ENCODE peak calls at places on chromosomes 4 and X, in ten cellular contexts. One of them, this sample, is unnamed.

GRCh38 chr4:146379744-146380143 is 142.0 kb downstream of the SLC10A7 start:
- DNase-seq in heart right ventricle: no peak
- DNase-seq in sigmoid colon: no peak
- DNase-seq in dorsolateral prefrontal cortex: no peak
- DNase-seq in CD8-positive, alpha-beta T cell: no peak
- DNase-seq in upper lobe of right lung: no peak
- DNase-seq in breast epithelium: no peak
- DNase-seq in uterus: no peak
- DNase-seq in colonic mucosa: no peak
- DNase-seq in tibial nerve: no peak
- DNase-seq in this sample: no peak

GRCh38 chr4:48831532-48832015 is 686 bp downstream of the OCIAD1 start:
- DNase-seq in CD8-positive, alpha-beta T cell: no peak
- DNase-seq in uterus: no peak
- DNase-seq in upper lobe of right lung: no peak
- DNase-seq in heart right ventricle: no peak
- DNase-seq in dorsolateral prefrontal cortex: no peak
- DNase-seq in breast epithelium: no peak
- DNase-seq in tibial nerve: no peak
- DNase-seq in sigmoid colon: no peak
- DNase-seq in colonic mucosa: no peak
- DNase-seq in this sample: no peak

GRCh38 chr4:110963621-110964020 is 340.7 kb upstream of the PITX2 start:
- DNase-seq in tibial nerve: no peak
- DNase-seq in sigmoid colon: no peak
- DNase-seq in upper lobe of right lung: no peak
- DNase-seq in colonic mucosa: no peak
- DNase-seq in dorsolateral prefrontal cortex: no peak
- DNase-seq in uterus: no peak
- DNase-seq in breast epithelium: no peak
- DNase-seq in CD8-positive, alpha-beta T cell: no peak
- DNase-seq in heart right ventricle: no peak
- DNase-seq in this sample: no peak

GRCh38 chr4:1116837-1117236 is 3.5 kb upstream of the RNF212 start:
- DNase-seq in heart right ventricle: no peak
- DNase-seq in sigmoid colon: no peak
- DNase-seq in upper lobe of right lung: no peak
- DNase-seq in CD8-positive, alpha-beta T cell: no peak
- DNase-seq in colonic mucosa: no peak
- DNase-seq in dorsolateral prefrontal cortex: no peak
- DNase-seq in breast epithelium: no peak
- DNase-seq in tibial nerve: no peak
- DNase-seq in uterus: no peak
- DNase-seq in this sample: no peak

GRCh38 chr4:154004859-154005520 is 216.1 kb upstream of the SFRP2 start:
- DNase-seq in dorsolateral prefrontal cortex: no peak
- DNase-seq in breast epithelium: no peak
- DNase-seq in sigmoid colon: peak; percentile 85
- DNase-seq in tibial nerve: peak; percentile 78
- DNase-seq in upper lobe of right lung: no peak
- DNase-seq in colonic mucosa: no peak
- DNase-seq in heart right ventricle: no peak
- DNase-seq in CD8-positive, alpha-beta T cell: no peak
- DNase-seq in uterus: peak; percentile 56
- DNase-seq in this sample: no peak

GRCh38 chrX:72105436-72105835 is 26.3 kb downstream of the RTL5 start:
- DNase-seq in CD8-positive, alpha-beta T cell: peak; percentile 56
- DNase-seq in colonic mucosa: no peak
- DNase-seq in sigmoid colon: no peak
- DNase-seq in breast epithelium: no peak
- DNase-seq in upper lobe of right lung: no peak
- DNase-seq in uterus: no peak
- DNase-seq in dorsolateral prefrontal cortex: no peak
- DNase-seq in tibial nerve: no peak
- DNase-seq in heart right ventricle: no peak
- DNase-seq in this sample: no peak

GRCh38 chr4:156961241-156962068 is 10.1 kb downstream of the PDGFC start:
- DNase-seq in colonic mucosa: no peak
- DNase-seq in upper lobe of right lung: no peak
- DNase-seq in breast epithelium: no peak
- DNase-seq in uterus: no peak
- DNase-seq in dorsolateral prefrontal cortex: no peak
- DNase-seq in CD8-positive, alpha-beta T cell: no peak
- DNase-seq in heart right ventricle: no peak
- DNase-seq in tibial nerve: no peak
- DNase-seq in sigmoid colon: no peak
- DNase-seq in this sample: no peak

GRCh38 chrX:40012800-40013682 is 84.7 kb downstream of the BCOR start:
- DNase-seq in dorsolateral prefrontal cortex: no peak
- DNase-seq in heart right ventricle: peak; percentile 74
- DNase-seq in breast epithelium: peak; percentile 58
- DNase-seq in colonic mucosa: peak; percentile 90
- DNase-seq in uterus: peak; percentile 76
- DNase-seq in tibial nerve: peak; percentile 28
- DNase-seq in upper lobe of right lung: peak; percentile 76
- DNase-seq in CD8-positive, alpha-beta T cell: peak; percentile 42
- DNase-seq in sigmoid colon: peak; percentile 88
- DNase-seq in this sample: peak; percentile 80

GRCh38 chr4:154424810-154425484 is 66.7 kb downstream of the DCHS2 start:
- DNase-seq in tibial nerve: no peak
- DNase-seq in colonic mucosa: no peak
- DNase-seq in uterus: no peak
- DNase-seq in dorsolateral prefrontal cortex: no peak
- DNase-seq in upper lobe of right lung: no peak
- DNase-seq in sigmoid colon: no peak
- DNase-seq in heart right ventricle: no peak
- DNase-seq in breast epithelium: no peak
- DNase-seq in CD8-positive, alpha-beta T cell: no peak
- DNase-seq in this sample: no peak

DNA sequence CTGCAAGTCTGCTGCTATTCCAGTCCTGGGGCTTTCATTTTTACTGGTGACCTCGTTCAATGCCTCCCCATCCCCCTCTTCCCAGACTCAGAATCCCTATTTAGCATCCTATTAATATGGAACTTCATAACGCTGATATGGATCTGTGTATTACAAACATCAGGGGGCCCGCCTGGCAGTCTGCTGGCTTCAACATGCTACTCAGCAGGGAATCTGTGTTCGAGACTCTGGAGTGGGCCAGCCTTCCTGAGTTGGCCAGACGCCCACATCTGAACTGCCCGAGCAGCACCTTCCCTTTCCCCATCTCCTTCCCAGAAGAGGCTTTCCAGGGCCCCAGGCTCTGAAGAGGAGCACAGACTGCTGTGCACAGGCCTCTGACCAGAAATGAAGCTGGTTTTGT is 173.9 kb upstream of the PPARGC1A start:
- DNase-seq in upper lobe of right lung: no peak
- DNase-seq in uterus: no peak
- DNase-seq in CD8-positive, alpha-beta T cell: no peak
- DNase-seq in tibial nerve: no peak
- DNase-seq in colonic mucosa: no peak
- DNase-seq in dorsolateral prefrontal cortex: peak; percentile 32
- DNase-seq in breast epithelium: no peak
- DNase-seq in sigmoid colon: no peak
- DNase-seq in heart right ventricle: no peak
- DNase-seq in this sample: no peak
- H3K27ac ChIP-seq in upper lobe of right lung: no peak overlapping the region
- H3K27ac ChIP-seq in uterus: no peak overlapping the region
- H3K27ac ChIP-seq in CD8-positive, alpha-beta T cell: no peak overlapping the region
- H3K27ac ChIP-seq in tibial nerve: no peak overlapping the region
- H3K27ac ChIP-seq in colonic mucosa: no peak overlapping the region
- H3K27ac ChIP-seq in dorsolateral prefrontal cortex: no peak overlapping the region
- H3K27ac ChIP-seq in breast epithelium: no peak overlapping the region
- H3K27ac ChIP-seq in sigmoid colon: no peak overlapping the region
- H3K27ac ChIP-seq in heart right ventricle: no peak overlapping the region
- H3K27ac ChIP-seq in this sample: no peak overlapping the region

DNA sequence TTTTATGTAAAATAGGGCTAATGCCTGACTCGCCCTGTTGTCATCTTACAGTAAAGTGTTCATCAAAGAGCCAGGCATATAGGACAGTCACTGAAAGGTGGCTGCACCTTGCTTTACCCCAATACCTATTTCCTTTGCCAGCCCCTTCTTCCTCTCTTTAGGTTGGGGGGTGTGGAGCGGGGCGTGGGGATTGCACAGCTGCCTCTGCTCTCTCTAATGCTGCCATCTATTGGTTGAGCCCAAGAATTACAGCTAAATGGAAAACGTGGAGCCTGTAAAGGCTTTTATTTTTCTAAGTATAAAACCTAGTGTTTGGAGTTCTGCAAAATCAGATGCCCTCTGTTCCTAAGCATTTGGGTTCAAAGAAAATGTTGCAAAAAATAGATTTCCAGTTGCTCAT is 47.7 kb downstream of the ATG4A start:
- DNase-seq in tibial nerve: no peak
- DNase-seq in uterus: no peak
- DNase-seq in sigmoid colon: no peak
- DNase-seq in CD8-positive, alpha-beta T cell: no peak
- DNase-seq in colonic mucosa: no peak
- DNase-seq in upper lobe of right lung: no peak
- DNase-seq in breast epithelium: no peak
- DNase-seq in dorsolateral prefrontal cortex: no peak
- DNase-seq in heart right ventricle: no peak
- DNase-seq in this sample: no peak
- TF ChIP-seq CTCF in tibial nerve: no peak
- TF ChIP-seq CTCF in uterus: no peak
- TF ChIP-seq CTCF in sigmoid colon: peak; percentile 11
- TF ChIP-seq CTCF in CD8-positive, alpha-beta T cell: no peak
- TF ChIP-seq CTCF in colonic mucosa: no peak
- TF ChIP-seq CTCF in upper lobe of right lung: peak; percentile 32
- TF ChIP-seq CTCF in breast epithelium: no peak
- TF ChIP-seq CTCF in dorsolateral prefrontal cortex: peak; percentile 21
- TF ChIP-seq CTCF in heart right ventricle: peak; percentile 48
- TF ChIP-seq CTCF in this sample: no peak

GRCh38 chr4:6236816-6237390 is 32.7 kb upstream of the WFS1 start:
- DNase-seq in uterus: no peak
- DNase-seq in heart right ventricle: no peak
- DNase-seq in breast epithelium: peak; percentile 33
- DNase-seq in sigmoid colon: peak; percentile 38
- DNase-seq in upper lobe of right lung: peak; percentile 40
- DNase-seq in CD8-positive, alpha-beta T cell: no peak
- DNase-seq in colonic mucosa: no peak
- DNase-seq in dorsolateral prefrontal cortex: no peak
- DNase-seq in tibial nerve: no peak
- DNase-seq in this sample: peak; percentile 55

GRCh38 chr4:6239968-6240367 is 29.7 kb upstream of the WFS1 start:
- DNase-seq in upper lobe of right lung: peak; percentile 46
- DNase-seq in colonic mucosa: no peak
- DNase-seq in CD8-positive, alpha-beta T cell: no peak
- DNase-seq in sigmoid colon: peak; percentile 15
- DNase-seq in heart right ventricle: no peak
- DNase-seq in tibial nerve: no peak
- DNase-seq in breast epithelium: peak; percentile 24
- DNase-seq in uterus: no peak
- DNase-seq in dorsolateral prefrontal cortex: no peak
- DNase-seq in this sample: no peak

GRCh38 chr4:6242271-6243029 is 27.2 kb upstream of the WFS1 start:
- DNase-seq in breast epithelium: no peak
- DNase-seq in CD8-positive, alpha-beta T cell: no peak
- DNase-seq in upper lobe of right lung: no peak
- DNase-seq in dorsolateral prefrontal cortex: no peak
- DNase-seq in colonic mucosa: no peak
- DNase-seq in sigmoid colon: peak; percentile 52
- DNase-seq in heart right ventricle: no peak
- DNase-seq in tibial nerve: no peak
- DNase-seq in uterus: no peak
- DNase-seq in this sample: no peak

GRCh38 chr4:6241062-6241845 is 28.4 kb upstream of the WFS1 start:
- DNase-seq in tibial nerve: no peak
- DNase-seq in dorsolateral prefrontal cortex: no peak
- DNase-seq in heart right ventricle: no peak
- DNase-seq in upper lobe of right lung: peak; percentile 42
- DNase-seq in colonic mucosa: no peak
- DNase-seq in breast epithelium: no peak
- DNase-seq in sigmoid colon: peak; percentile 34
- DNase-seq in uterus: no peak
- DNase-seq in CD8-positive, alpha-beta T cell: no peak
- DNase-seq in this sample: no peak

DNA sequence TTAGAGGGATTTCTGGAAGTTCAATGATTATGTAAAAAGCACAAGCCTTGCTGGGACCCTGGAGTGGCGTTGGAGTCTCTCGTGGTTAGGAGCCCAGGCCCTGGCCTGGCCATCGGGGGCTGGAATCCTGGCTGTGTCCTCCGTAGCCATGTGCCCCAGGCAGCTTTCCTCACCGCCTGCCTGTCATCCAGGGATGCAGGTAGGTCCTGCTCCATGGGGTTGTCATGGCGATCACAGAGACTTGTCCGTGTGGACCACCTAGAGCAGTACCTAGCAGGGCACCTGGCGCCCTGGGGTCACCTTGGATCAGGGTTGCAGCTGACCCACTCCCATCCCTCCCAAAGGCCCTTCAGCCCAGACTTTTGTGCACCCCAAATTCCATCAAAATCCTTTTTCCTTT is 30.2 kb upstream of the WFS1 start:
- DNase-seq in breast epithelium: peak; percentile 25
- DNase-seq in colonic mucosa: no peak
- DNase-seq in upper lobe of right lung: peak; percentile 28
- DNase-seq in dorsolateral prefrontal cortex: no peak
- DNase-seq in heart right ventricle: no peak
- DNase-seq in CD8-positive, alpha-beta T cell: no peak
- DNase-seq in tibial nerve: no peak
- DNase-seq in sigmoid colon: peak; percentile 36
- DNase-seq in uterus: no peak
- DNase-seq in this sample: no peak
- H3K4me3 ChIP-seq in breast epithelium: no peak overlapping the region
- H3K4me3 ChIP-seq in colonic mucosa: no peak overlapping the region
- H3K4me3 ChIP-seq in upper lobe of right lung: no peak overlapping the region
- H3K4me3 ChIP-seq in dorsolateral prefrontal cortex: no peak overlapping the region
- H3K4me3 ChIP-seq in heart right ventricle: no peak overlapping the region
- H3K4me3 ChIP-seq in CD8-positive, alpha-beta T cell: no peak overlapping the region
- H3K4me3 ChIP-seq in tibial nerve: no peak overlapping the region
- H3K4me3 ChIP-seq in sigmoid colon: no peak overlapping the region
- H3K4me3 ChIP-seq in uterus: no peak overlapping the region
- H3K4me3 ChIP-seq in this sample: no peak overlapping the region

DNA sequence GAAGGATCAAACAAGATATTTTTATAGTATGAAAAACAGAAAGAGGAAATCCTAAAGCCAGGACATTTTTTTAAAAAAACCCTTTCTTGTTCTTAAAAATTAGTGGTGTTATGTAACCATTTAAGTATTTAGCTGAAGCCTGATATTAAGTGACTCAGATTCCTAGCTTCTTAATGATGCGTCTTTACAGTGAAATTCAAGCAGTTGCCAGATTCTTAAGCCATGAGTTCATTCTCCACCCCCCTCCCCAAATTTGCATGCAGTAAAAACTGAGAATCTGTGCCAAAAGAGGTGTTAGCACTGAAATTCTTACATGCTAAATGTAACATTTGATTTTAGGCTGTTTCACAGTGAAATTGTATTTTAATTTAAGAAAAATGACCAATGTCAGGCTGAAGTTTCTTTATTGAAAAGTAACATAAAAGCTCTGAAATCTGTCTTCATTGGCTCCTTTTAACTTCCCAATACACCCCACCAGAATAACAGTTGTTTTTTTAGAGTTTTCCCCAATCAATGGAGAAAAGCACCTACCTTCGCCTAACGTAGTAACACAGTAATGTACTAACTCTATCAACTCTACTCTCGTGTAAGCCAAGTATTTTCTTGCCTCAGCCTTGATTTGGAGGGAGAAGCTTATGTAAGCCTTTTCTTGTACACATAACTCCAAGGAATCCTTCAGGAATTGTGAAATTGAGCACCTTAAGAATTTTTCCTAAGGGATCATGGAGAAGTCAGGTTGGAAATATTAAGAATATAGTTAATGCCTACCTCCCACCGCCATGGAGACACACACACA is 181.0 kb downstream of the RAPGEF2 start:
- DNase-seq in upper lobe of right lung: no peak
- DNase-seq in uterus: no peak
- DNase-seq in dorsolateral prefrontal cortex: no peak
- DNase-seq in CD8-positive, alpha-beta T cell: no peak
- DNase-seq in colonic mucosa: no peak
- DNase-seq in sigmoid colon: no peak
- DNase-seq in heart right ventricle: no peak
- DNase-seq in tibial nerve: no peak
- DNase-seq in breast epithelium: no peak
- DNase-seq in this sample: no peak
- H3K27ac ChIP-seq in upper lobe of right lung: no peak overlapping the region
- H3K27ac ChIP-seq in uterus: no peak overlapping the region
- H3K27ac ChIP-seq in dorsolateral prefrontal cortex: peak overlapping the region; percentile 71
- H3K27ac ChIP-seq in CD8-positive, alpha-beta T cell: no peak overlapping the region
- H3K27ac ChIP-seq in colonic mucosa: no peak overlapping the region
- H3K27ac ChIP-seq in sigmoid colon: no peak overlapping the region
- H3K27ac ChIP-seq in heart right ventricle: no peak overlapping the region
- H3K27ac ChIP-seq in tibial nerve: no peak overlapping the region
- H3K27ac ChIP-seq in breast epithelium: no peak overlapping the region
- H3K27ac ChIP-seq in this sample: no peak overlapping the region